ENCODE peak calls at places on chromosome 22, in five cellular contexts. U is AG04450, K is HCT116, R is esophagus squamous epithelium, T is coronary artery. O is an unnamed sample.

GRCh38 chr22:23673826-23674690 is 16.8 kb upstream of the RGL4 start:
- DNase-seq in K (no peak), R (no peak), T (no peak), U (no peak), O (no peak)

GRCh38 chr22:36366291-36366708 is 21.5 kb downstream of the MYH9 start:
- DNase-seq in T (no peak), K (no peak), U (no peak), R (no peak), O (no peak)

GRCh38 chr22:22103078-22103593 is 120.5 kb upstream of the TOP3B start:
- DNase-seq in R (no peak), T (no peak), U (no peak), K (peak; percentile 21), O (no peak)

GRCh38 chr22:45889539-45890350 is 87.2 kb downstream of the WNT7B start:
- DNase-seq in R (no peak), T (no peak), U (no peak), K (no peak), O (no peak)

GRCh38 chr22:29200901-29201300 is 4.8 kb upstream of the EMID1 start:
- DNase-seq in R (no peak), K (no peak), U (no peak), T (no peak), O (no peak)

GRCh38 chr22:46123694-46124382 is 26.5 kb upstream of the PPARA start:
- DNase-seq in U (no peak), K (no peak), R (no peak), T (no peak), O (no peak)

GRCh38 chr22:33470456-33470855 is 412.3 kb upstream of the SYN3 start:
- DNase-seq in K (no peak), T (no peak), R (no peak), U (no peak), O (no peak)

GRCh38 chr22:39212721-39213376 is 31.9 kb downstream of the PDGFB start:
- DNase-seq in R (no peak), T (peak; percentile 47), U (no peak), K (peak; percentile 56), O (no peak)

GRCh38 chr22:46469701-46470100 is 67.7 kb downstream of the CELSR1 start:
- DNase-seq in T (no peak), R (no peak), U (no peak), K (no peak), O (no peak)

GRCh38 chr22:47012589-47013365 is 250.3 kb downstream of the TBC1D22A start:
- DNase-seq in R (no peak), K (no peak), U (peak; percentile 2), T (no peak), O (no peak)

GRCh38 chr22:17307566-17307965 is 61.7 kb upstream of the CECR2 start:
- DNase-seq in K (no peak), R (no peak), T (no peak), U (no peak), O (no peak)

GRCh38 chr22:37747090-37747714 is 50.4 kb downstream of the TRIOBP start:
- DNase-seq in R (no peak), U (no peak), T (no peak), K (no peak), O (peak; percentile 60)

GRCh38 chr22:38837414-38837813 is 6.4 kb downstream of the NPTXR start:
- DNase-seq in T (no peak), R (no peak), U (no peak), K (no peak), O (no peak)

GRCh38 chr22:47022075-47022473 is 259.6 kb downstream of the TBC1D22A start:
- DNase-seq in K (no peak), T (no peak), U (no peak), R (no peak), O (no peak)

GRCh38 chr22:29149841-29150555 is 55.7 kb upstream of the EMID1 start:
- DNase-seq in K (no peak), U (no peak), T (no peak), R (no peak), O (no peak)

GRCh38 chr22:36644333-36644757 is 59.2 kb downstream of the CACNG2 start:
- DNase-seq in R (no peak), U (peak; percentile 79), K (peak; percentile 45), T (no peak), O (peak; percentile 26)

GRCh38 chr22:38260760-38261477 is 11.9 kb downstream of the TMEM184B start:
- DNase-seq in K (no peak), U (no peak), T (no peak), R (no peak), O (no peak)

GRCh38 chr22:18042685-18043084 is 18.3 kb upstream of the MICAL3 start:
- DNase-seq in T (no peak), U (no peak), R (no peak), K (no peak), O (no peak)

GRCh38 chr22:50482107-50483074 is 1.0 kb downstream of the ADM2 start:
- DNase-seq in K (no peak), T (no peak), R (no peak), U (no peak), O (no peak)

GRCh38 chr22:29475550-29475949 is 4.5 kb upstream of the NEFH start:
- DNase-seq in R (no peak), U (no peak), K (no peak), T (no peak), O (no peak)

GRCh38 chr22:12601870-12602779 is 2925.9 kb upstream of the OR11H1 start:
- DNase-seq in T (no peak), K (no peak), U (no peak), R (no peak), O (no peak)

GRCh38 chr22:29202231-29203192 is 3.2 kb upstream of the EMID1 start:
- DNase-seq in U (no peak), K (no peak), T (no peak), R (no peak), O (peak; percentile 58)

GRCh38 chr22:35046744-35047462 is 19.1 kb upstream of the ISX start:
- DNase-seq in T (no peak), R (no peak), U (no peak), K (no peak), O (no peak)

GRCh38 chr22:37848587-37849088 is 581 bp upstream of the EIF3L start:
- DNase-seq in R (no peak), K (peak; percentile 31), U (no peak), T (no peak), O (no peak)

GRCh38 chr22:22210375-22210774 is 34.2 kb upstream of the VPREB1 start:
- DNase-seq in T (no peak), K (peak; percentile 22), U (peak; percentile 20), R (no peak), O (no peak)

GRCh38 chr22:30832407-30832987 is 136.1 kb downstream of the MORC2 start:
- DNase-seq in K (no peak), R (no peak), T (peak; percentile 3), U (no peak), O (no peak)

GRCh38 chr22:30829901-30830550 is 135.4 kb downstream of the OSBP2 start:
- DNase-seq in R (no peak), K (peak; percentile 90), U (peak; percentile 68), T (peak; percentile 46), O (no peak)

GRCh38 chr22:30830907-30831306 is 136.2 kb downstream of the OSBP2 start:
- DNase-seq in K (peak; percentile 81), U (peak; percentile 80), T (peak; percentile 4), R (no peak), O (peak; percentile 67)

GRCh38 chr22:30837531-30837930 is 131.0 kb downstream of the MORC2 start:
- DNase-seq in T (no peak), K (no peak), U (no peak), R (no peak), O (no peak)

DNA sequence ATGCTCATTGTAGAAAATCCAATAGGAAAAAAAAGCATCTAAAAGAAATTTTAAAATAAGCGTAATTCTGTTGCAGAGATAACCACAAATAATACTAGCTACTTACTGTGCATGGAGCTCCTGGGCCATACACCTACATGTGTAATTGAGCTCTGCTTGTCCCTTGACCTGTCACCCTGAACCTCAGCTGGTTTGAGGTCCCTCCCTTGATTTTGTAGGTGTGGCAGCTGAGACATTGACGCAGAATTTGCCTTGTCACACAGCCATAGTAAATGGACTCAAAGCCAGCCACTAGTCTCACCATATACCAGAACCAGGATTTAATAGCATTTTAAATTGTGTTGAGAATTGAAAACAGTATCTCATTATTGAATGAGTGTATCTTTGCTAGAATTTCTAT is 135.2 kb downstream of the MORC2 start:
- DNase-seq in K (no peak), R (no peak), T (no peak), U (no peak), O (no peak)
- H3K27ac ChIP-seq in K (no peak overlapping the region), R (no peak overlapping the region), T (no peak overlapping the region), U (no peak overlapping the region), O (no peak overlapping the region)

DNA sequence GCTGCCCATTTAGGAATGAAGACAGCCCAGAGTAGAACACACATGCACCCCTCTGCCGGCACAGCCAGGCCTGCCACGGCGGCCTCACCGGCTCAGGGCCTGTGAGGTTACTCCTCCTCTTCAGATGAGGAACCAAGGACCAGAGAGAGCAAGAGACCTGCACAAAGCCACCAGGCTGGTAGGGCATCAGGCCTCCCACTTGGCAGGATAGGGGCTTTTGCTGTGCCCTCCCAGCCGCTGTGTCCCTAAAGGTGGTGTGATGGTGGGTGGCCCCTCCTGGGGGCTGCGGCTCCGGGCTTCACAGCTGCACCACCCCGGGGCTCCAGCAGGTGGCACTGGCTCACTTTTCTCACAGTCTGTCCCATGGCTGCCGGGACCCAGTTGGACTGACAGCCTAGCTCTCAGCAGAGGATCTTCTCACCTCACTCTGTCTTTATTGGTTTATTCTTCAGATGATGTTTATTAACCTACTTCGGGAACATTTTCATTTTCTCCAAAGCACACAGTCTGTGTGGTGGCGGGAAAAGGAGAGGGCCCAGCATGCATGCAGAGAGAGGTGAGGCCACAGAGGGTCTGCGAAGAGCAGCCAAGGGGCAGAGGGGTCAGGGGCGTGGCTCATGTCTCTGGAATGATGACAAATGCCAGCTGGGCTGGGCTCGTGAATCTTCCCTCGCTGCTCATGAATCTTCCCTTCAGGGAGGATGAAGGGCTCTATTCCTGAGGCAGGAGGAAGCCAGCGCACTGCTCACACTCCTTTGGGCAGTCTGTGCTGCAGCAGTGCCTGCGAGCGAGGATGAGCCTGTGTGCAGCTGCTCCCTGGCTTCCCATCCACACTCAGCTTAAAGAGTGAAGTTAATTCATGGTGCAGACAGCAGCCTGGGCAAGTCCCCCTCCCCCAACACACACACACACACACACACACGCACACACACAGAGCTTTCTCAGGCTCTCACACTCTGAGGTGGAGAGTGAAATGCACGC is 101.1 kb upstream of the PITPNB start:
- DNase-seq in K (peak; percentile 21), T (no peak), R (no peak), U (no peak), O (peak; percentile 73)
- TF ChIP-seq CTCF in K (peak; percentile 95), T (peak; percentile 80), R (peak; percentile 67), U (peak; percentile 95), O (peak; percentile 97)

GRCh38 chr22:48705159-48705916 is 1122.3 kb downstream of the BRD1 start:
- DNase-seq in R (no peak), T (no peak), K (no peak), U (no peak), O (no peak)
- H3K27ac ChIP-seq in R (no peak overlapping the region), T (no peak overlapping the region), K (no peak overlapping the region), U (no peak overlapping the region), O (no peak overlapping the region)

DNA sequence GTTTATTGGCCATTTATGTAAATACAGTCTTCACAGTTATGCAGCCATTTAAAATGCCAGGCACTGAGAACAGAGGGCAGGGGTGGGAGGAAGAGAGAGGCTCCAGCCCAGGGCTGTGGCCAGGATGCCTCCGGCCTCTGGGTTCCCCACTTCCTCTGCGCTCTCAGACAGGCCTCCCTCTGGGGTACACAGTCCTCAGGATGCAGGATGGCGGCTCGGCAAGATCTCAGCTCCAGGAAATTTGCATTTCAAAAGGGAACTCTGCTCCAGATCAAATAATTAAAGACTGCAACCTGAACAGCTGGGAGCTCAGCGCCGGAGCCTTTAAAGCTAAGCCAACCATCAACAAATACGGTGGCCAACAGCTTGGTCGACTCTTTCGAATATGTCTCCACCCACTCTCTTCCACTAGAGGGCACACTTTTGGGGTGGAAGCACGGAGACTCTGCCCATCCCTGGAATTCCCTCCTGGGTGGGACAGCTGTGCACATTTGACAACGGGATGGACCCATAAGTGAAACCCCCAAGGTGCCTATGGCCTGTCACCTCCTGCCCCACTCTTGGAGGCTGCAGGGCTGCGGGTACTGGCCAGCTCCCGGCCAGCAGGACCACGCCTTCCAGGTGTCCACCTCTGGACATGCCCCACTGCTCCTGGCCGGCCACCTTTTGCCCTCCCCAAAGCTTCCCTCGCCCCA is 1044.7 kb downstream of the BRD1 start:
- DNase-seq in U (no peak), K (peak; percentile 7), T (peak; percentile 41), R (no peak), O (no peak)
- TF ChIP-seq CTCF in U (no peak), K (peak; percentile 57), T (no peak), R (no peak), O (no peak)